ENCODE peak calls at places on chromosome 1, in four cellular contexts. M is NCI-H1417, X is mucosa of gallbladder, T is ELR. L is an unnamed sample.

GRCh38 chr1:22921452-22922126 is 51.1 kb downstream of the LACTBL1 start:
- DNase-seq in M (no peak), X (no peak), T (no peak), L (no peak)

GRCh38 chr1:12565966-12566352 is 52.1 kb downstream of the DHRS3 start:
- DNase-seq in M (no peak), X (no peak), T (no peak), L (no peak)

GRCh38 chr1:197632000-197632399 is 143.3 kb downstream of the DENND1B start:
- DNase-seq in M (no peak), X (no peak), T (no peak), L (no peak)

GRCh38 chr1:15760520-15761211 is 2.1 kb downstream of the FBLIM1 start:
- DNase-seq in M (no peak), X (no peak), T (peak; percentile 88), L (peak; percentile 98)

GRCh38 chr1:58515794-58516401 is 30.6 kb downstream of the OMA1 start:
- DNase-seq in M (peak; percentile 36), X (peak; percentile 21), T (peak; percentile 85), L (peak; percentile 17)

GRCh38 chr1:227437495-227438008 is 119.3 kb upstream of the CDC42BPA start:
- DNase-seq in M (peak; percentile 8), X (no peak), T (peak; percentile 80), L (peak; percentile 91)

GRCh38 chr1:11804666-11805453 is 904 bp downstream of the MTHFR start:
- DNase-seq in M (peak; percentile 46), X (no peak), T (peak; percentile 25), L (no peak)

GRCh38 chr1:229092377-229093257 is 178.3 kb upstream of the RAB4A start:
- DNase-seq in M (no peak), X (no peak), T (no peak), L (no peak)

GRCh38 chr1:36890776-36891175 is 143.5 kb downstream of the GRIK3 start:
- DNase-seq in M (no peak), X (peak; percentile 6), T (no peak), L (no peak)

GRCh38 chr1:6351480-6352137 is 42.0 kb downstream of the ACOT7 start:
- DNase-seq in M (no peak), X (peak; percentile 54), T (no peak), L (peak; percentile 58)

GRCh38 chr1:176954242-176954641 is 210.3 kb downstream of the ASTN1 start:
- DNase-seq in M (no peak), X (no peak), T (peak; percentile 2), L (peak; percentile 44)

GRCh38 chr1:6862906-6863305 is 77.7 kb downstream of the CAMTA1 start:
- DNase-seq in M (no peak), X (no peak), T (no peak), L (no peak)

GRCh38 chr1:8374812-8375211 is 56.9 kb downstream of the SLC45A1 start:
- DNase-seq in M (no peak), X (no peak), T (peak; percentile 66), L (no peak)

GRCh38 chr1:61477301-61477700 is 247.6 kb downstream of the TM2D1 start:
- DNase-seq in M (no peak), X (no peak), T (no peak), L (no peak)

GRCh38 chr1:33137800-33138199 is 44.0 kb downstream of the TRIM62 start:
- DNase-seq in M (no peak), X (no peak), T (peak; percentile 54), L (no peak)

GRCh38 chr1:55088413-55088812 is 49.1 kb downstream of the PCSK9 start:
- DNase-seq in M (no peak), X (no peak), T (no peak), L (no peak)

GRCh38 chr1:38018864-38019343 is 6.4 kb downstream of the UTP11 start:
- DNase-seq in M (no peak), X (no peak), T (peak; percentile 66), L (peak; percentile 83)

GRCh38 chr1:226308723-226309397 is at the start of gene LIN9:
- DNase-seq in M (peak; percentile 92), X (peak; percentile 91), T (peak; percentile 94), L (peak; percentile 98)

GRCh38 chr1:152037920-152038658 is 1.3 kb upstream of the S100A11 start:
- DNase-seq in M (peak; percentile 13), X (no peak), T (no peak), L (peak; percentile 62)

GRCh38 chr1:119743776-119744597 is 24.7 kb downstream of the HMGCS2 start:
- DNase-seq in M (peak; percentile 57), X (peak; percentile 55), T (peak; percentile 75), L (peak; percentile 94)

GRCh38 chr1:2824999-2825398 is 23.5 kb upstream of the TTC34 start:
- DNase-seq in M (no peak), X (no peak), T (no peak), L (peak; percentile 72)

GRCh38 chr1:61441723-61442262 is 283.1 kb downstream of the TM2D1 start:
- DNase-seq in M (no peak), X (no peak), T (no peak), L (no peak)

GRCh38 chr1:183166439-183166838 is 19.6 kb upstream of the LAMC2 start:
- DNase-seq in M (no peak), X (no peak), T (no peak), L (no peak)

GRCh38 chr1:163864207-163864606 is 542.5 kb downstream of the NUF2 start:
- DNase-seq in M (no peak), X (no peak), T (no peak), L (no peak)

L was measured in osteoblast.